ENCODE peak calls at places on chromosome X, in eight cellular contexts. T, S, V, U, Z, W, R and G are unnamed samples.

GRCh38 chrX:12956704-12957541 is 18.0 kb upstream of the TMSB4X start:
- DNase-seq in R (peak; percentile 88), U (no peak), S (no peak), W (no peak), Z (no peak), T (no peak), V (no peak), G (peak; percentile 79)

GRCh38 chrX:150833454-150834056 is 64.9 kb downstream of the CD99L2 start:
- DNase-seq in T (no peak), V (no peak), S (no peak), Z (no peak), U (no peak), W (no peak), R (no peak), G (no peak)

GRCh38 chrX:41759817-41760216 is 35.8 kb downstream of the GPR82 start:
- DNase-seq in T (no peak), W (no peak), U (no peak), R (peak; percentile 26), V (no peak), S (no peak), Z (no peak), G (peak; percentile 3)

GRCh38 chrX:43556207-43556606 is 99.9 kb upstream of the MAOA start:
- DNase-seq in Z (no peak), T (no peak), S (no peak), W (no peak), V (no peak), R (no peak), U (no peak), G (no peak)

GRCh38 chrX:91414710-91415109 is 19.9 kb upstream of the PABPC5 start:
- DNase-seq in T (no peak), R (no peak), U (no peak), W (no peak), V (no peak), S (no peak), Z (no peak), G (no peak)

GRCh38 chrX:125202486-125203378 is 116.9 kb upstream of the TEX13C start:
- DNase-seq in W (peak; percentile 40), T (no peak), U (no peak), S (no peak), R (no peak), V (no peak), Z (peak; percentile 3), G (no peak)

GRCh38 chrX:100647095-100647494 is 3.1 kb downstream of the SRPX2 start:
- DNase-seq in V (peak; percentile 63), Z (no peak), U (no peak), W (no peak), T (no peak), S (no peak), R (no peak), G (no peak)

GRCh38 chrX:69424161-69424560 is 80.0 kb upstream of the NALF2 start:
- DNase-seq in T (no peak), V (no peak), S (no peak), U (no peak), R (no peak), Z (no peak), W (no peak), G (no peak)

GRCh38 chrX:121746105-121746504 is 698.7 kb downstream of the GLUD2 start:
- DNase-seq in W (no peak), V (no peak), R (no peak), S (no peak), U (no peak), T (no peak), Z (no peak), G (no peak)

GRCh38 chrX:36573720-36574119 is 434.4 kb upstream of the FAM47C start:
- DNase-seq in W (no peak), U (no peak), Z (no peak), T (no peak), R (no peak), V (no peak), S (no peak), G (no peak)

GRCh38 chrX:22712942-22713341 is 286.8 kb upstream of the DDX53 start:
- DNase-seq in V (no peak), R (no peak), T (no peak), W (no peak), U (no peak), S (no peak), Z (no peak), G (no peak)

GRCh38 chrX:117752745-117753144 is 363.9 kb downstream of the KLHL13 start:
- DNase-seq in Z (no peak), S (no peak), U (no peak), R (no peak), W (no peak), T (no peak), V (no peak), G (peak; percentile 42)

GRCh38 chrX:118220509-118220908 is 103.9 kb upstream of the KLHL13 start:
- DNase-seq in W (no peak), V (no peak), S (no peak), U (no peak), R (no peak), Z (no peak), T (no peak), G (no peak)

GRCh38 chrX:94400488-94400887 is 726.5 kb downstream of the FAM133A start:
- DNase-seq in T (no peak), W (no peak), V (no peak), S (no peak), U (no peak), Z (peak; percentile 55), R (peak; percentile 58), G (peak; percentile 3)

GRCh38 chrX:9650091-9650490 is 115.6 kb downstream of the GPR143 start:
- DNase-seq in Z (no peak), T (no peak), V (peak; percentile 64), W (no peak), R (no peak), U (no peak), S (no peak), G (no peak)

GRCh38 chrX:10089378-10089795 is 67.4 kb upstream of the CLCN4 start:
- DNase-seq in Z (no peak), V (no peak), T (no peak), S (no peak), R (no peak), U (no peak), W (no peak), G (no peak)

GRCh38 chrX:129996120-129996519 is 13.7 kb downstream of the BCORL1 start:
- DNase-seq in S (no peak), W (no peak), U (no peak), Z (no peak), R (no peak), V (no peak), T (no peak), G (no peak)

GRCh38 chrX:10169180-10169579 is 12.4 kb downstream of the CLCN4 start:
- DNase-seq in V (no peak), T (no peak), R (no peak), U (no peak), S (no peak), W (no peak), Z (no peak), G (no peak)

GRCh38 chrX:155215443-155216178 is 649 bp upstream of the VBP1 start:
- DNase-seq in V (no peak), Z (no peak), R (no peak), W (no peak), T (no peak), S (no peak), U (no peak), G (no peak)

GRCh38 chrX:67544871-67545771 is 1.3 kb downstream of the AR start:
- DNase-seq in R (no peak), U (peak; percentile 64), T (peak; percentile 63), Z (peak; percentile 5), W (peak; percentile 46), S (peak; percentile 39), V (peak; percentile 64), G (no peak)
- H3K4me3 ChIP-seq in R (peak overlapping the region; percentile 48), U (peak overlapping the region; percentile 45), T (peak overlapping the region; percentile 55), Z (peak overlapping the region; percentile 46), W (no peak overlapping the region), S (peak overlapping the region; percentile 69), V (peak overlapping the region; percentile 59), G (no peak overlapping the region)

GRCh38 chrX:112512509-112512908 is 167.2 kb downstream of the LHFPL1 start:
- DNase-seq in V (no peak), W (no peak), U (no peak), R (no peak), Z (no peak), S (no peak), T (no peak), G (no peak)
- TF ChIP-seq CTCF in V (no peak), W (no peak), U (no peak), R (no peak), Z (no peak), S (no peak), T (no peak), G (peak; percentile 3)

GRCh38 chrX:29941292-29941691 is 274.1 kb upstream of the MAGEB2 start:
- DNase-seq in T (no peak), Z (no peak), W (no peak), U (no peak), S (no peak), R (no peak), V (no peak), G (no peak)

GRCh38 chrX:29935455-29935854 is 279.9 kb upstream of the MAGEB2 start:
- DNase-seq in Z (no peak), W (no peak), V (no peak), R (no peak), U (no peak), T (no peak), S (no peak), G (no peak)

GRCh38 chrX:29940750-29941149 is 274.6 kb upstream of the MAGEB2 start:
- DNase-seq in S (no peak), V (no peak), R (no peak), U (no peak), Z (no peak), T (no peak), W (no peak), G (no peak)
- H3K36me3 ChIP-seq in S (no peaks in the 10 kb centered on the region), V (no peaks in the 10 kb centered on the region), R (no peaks in the 10 kb centered on the region), U (no peaks in the 10 kb centered on the region), Z (no peaks in the 10 kb centered on the region), T (no peaks in the 10 kb centered on the region), W (no peaks in the 10 kb centered on the region), G (no peaks in the 10 kb centered on the region)

GRCh38 chrX:20481632-20482031 is 214.9 kb upstream of the RPS6KA3 start:
- DNase-seq in R (no peak), T (no peak), Z (no peak), W (no peak), S (no peak), V (no peak), U (no peak), G (no peak)

GRCh38 chrX:20477219-20477618 is 210.5 kb upstream of the RPS6KA3 start:
- DNase-seq in S (no peak), V (no peak), W (no peak), U (no peak), Z (no peak), T (no peak), R (no peak), G (no peak)

GRCh38 chrX:20477836-20478532 is 211.3 kb upstream of the RPS6KA3 start:
- DNase-seq in S (no peak), U (peak; percentile 61), W (peak; percentile 77), V (no peak), T (no peak), Z (no peak), R (no peak), G (no peak)

GRCh38 chrX:20479048-20479447 is 212.3 kb upstream of the RPS6KA3 start:
- DNase-seq in S (no peak), W (no peak), R (no peak), T (no peak), Z (no peak), U (no peak), V (no peak), G (no peak)

DNA sequence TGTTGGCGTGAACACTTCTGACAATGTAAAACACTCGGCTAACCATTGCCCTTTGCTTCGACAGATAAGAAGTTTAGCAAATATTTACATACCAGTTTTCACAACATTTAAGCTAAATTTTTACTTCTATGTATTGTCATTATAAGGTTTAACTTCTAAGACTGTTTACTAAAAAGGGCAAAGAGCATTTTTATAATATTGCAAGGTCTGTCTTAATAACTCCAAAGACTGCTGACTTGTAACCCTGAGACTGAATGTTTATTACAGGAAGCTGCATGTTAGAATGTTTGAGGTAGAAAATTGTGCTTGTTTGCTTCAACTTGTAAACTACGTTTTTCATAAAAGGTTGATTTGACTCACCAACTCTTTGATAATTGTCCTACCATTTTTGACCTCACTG is 213.2 kb upstream of the RPS6KA3 start:
- DNase-seq in W (no peak), U (no peak), Z (no peak), T (no peak), S (no peak), R (no peak), V (no peak), G (no peak)
- H3K4me3 ChIP-seq in W (no peak overlapping the region), U (no peak overlapping the region), Z (no peak overlapping the region), T (no peak overlapping the region), S (no peak overlapping the region), R (no peak overlapping the region), V (no peak overlapping the region), G (no peak overlapping the region)